ENCODE peak calls at places on chromosomes 11 and 22, in ten cellular contexts. U is NCI-H187 treated with DMSO at 0.1 percent for 48 hours, C is AG04449, K is EL, I is germinal center, T is pancreas, D is HFFc6, Z is T-helper 9 cell, X is T follicular helper cell, R is psoas muscle. S is an unnamed sample.
A peak's percentile ranks its signal among the peaks of the same experiment; 100 is the strongest.

GRCh38 chr22:19713650-19714319 is 518 bp upstream of the SEPTIN5 start:
- DNase-seq in U (no peak), C (no peak), K (no peak), I (no peak), T (no peak), D (no peak), Z (no peak), X (no peak), R (peak; percentile 43), S (no peak)

GRCh38 chr11:129155745-129156144 is 36.4 kb downstream of the ARHGAP32 start:
- DNase-seq in U (no peak), C (no peak), K (no peak), I (no peak), T (no peak), D (no peak), Z (no peak), X (no peak), R (no peak), S (no peak)

GRCh38 chr22:44427506-44428470 is 70.2 kb downstream of the RTL6 start:
- DNase-seq in U (no peak), C (no peak), K (no peak), I (no peak), T (no peak), D (no peak), Z (no peak), X (no peak), R (no peak), S (no peak)

GRCh38 chr11:133821776-133822175 is 23.5 kb downstream of the SPATA19 start:
- DNase-seq in U (no peak), C (no peak), K (no peak), I (peak; percentile 38), T (peak; percentile 57), D (no peak), Z (no peak), X (no peak), R (no peak), S (no peak)

GRCh38 chr11:123301696-123302400 is 106.8 kb upstream of the CLMP start:
- DNase-seq in U (no peak), C (no peak), K (peak; percentile 61), I (peak; percentile 84), T (peak; percentile 54), D (peak; percentile 12), Z (peak; percentile 57), X (peak; percentile 42), R (peak; percentile 55), S (peak; percentile 13)

GRCh38 chr11:31964181-31964580 is 126.7 kb upstream of the RCN1 start:
- DNase-seq in U (no peak), C (no peak), K (no peak), I (no peak), T (no peak), D (no peak), Z (no peak), X (no peak), R (no peak), S (no peak)

GRCh38 chr11:111586305-111586915 is 15.8 kb upstream of the SIK2 start:
- DNase-seq in U (no peak), C (no peak), K (peak; percentile 53), I (peak; percentile 40), T (peak; percentile 37), D (peak; percentile 39), Z (peak; percentile 39), X (peak; percentile 36), R (no peak), S (peak; percentile 11)

GRCh38 chr11:14114786-14115185 is 152.3 kb downstream of the SPON1 start:
- DNase-seq in U (no peak), C (no peak), K (no peak), I (no peak), T (no peak), D (no peak), Z (no peak), X (no peak), R (no peak), S (no peak)

GRCh38 chr22:35376728-35377472 is 4.0 kb upstream of the HMOX1 start:
- DNase-seq in U (no peak), C (peak; percentile 85), K (peak; percentile 99), I (peak; percentile 68), T (peak; percentile 93), D (peak; percentile 96), Z (no peak), X (no peak), R (peak; percentile 92), S (no peak)

GRCh38 chr11:93567406-93567819 is 24.2 kb upstream of the SMCO4 start:
- DNase-seq in U (no peak), C (no peak), K (peak; percentile 30), I (no peak), T (peak; percentile 90), D (peak; percentile 16), Z (no peak), X (no peak), R (peak; percentile 59), S (no peak)

GRCh38 chr11:65903068-65903481 is 2.9 kb upstream of the FOSL1 start:
- DNase-seq in U (no peak), C (no peak), K (peak; percentile 98), I (no peak), T (no peak), D (peak; percentile 93), Z (no peak), X (no peak), R (no peak), S (no peak)

GRCh38 chr11:94895971-94896370 is 77.4 kb downstream of the CWC15 start:
- DNase-seq in U (no peak), C (no peak), K (peak; percentile 69), I (no peak), T (no peak), D (peak; percentile 66), Z (no peak), X (no peak), R (peak; percentile 32), S (no peak)

GRCh38 chr11:109043318-109043717 is 378.4 kb downstream of the DDX10 start:
- DNase-seq in U (no peak), C (no peak), K (no peak), I (no peak), T (no peak), D (no peak), Z (no peak), X (no peak), R (no peak), S (no peak)

GRCh38 chr11:44992774-44993173 is 42.1 kb upstream of the TP53I11 start:
- DNase-seq in U (no peak), C (no peak), K (no peak), I (no peak), T (no peak), D (no peak), Z (no peak), X (no peak), R (no peak), S (no peak)

GRCh38 chr11:38598413-38598812 is 2000.4 kb upstream of the RAG2 start:
- DNase-seq in U (no peak), C (no peak), K (no peak), I (no peak), T (no peak), D (no peak), Z (no peak), X (no peak), R (no peak), S (no peak)

GRCh38 chr11:112073941-112074811 is at the start of the genes NKAPD1 and PIH1D2:
- DNase-seq in U (peak; percentile 42), C (peak; percentile 51), K (peak; percentile 90), I (peak; percentile 81), T (peak; percentile 84), D (peak; percentile 88), Z (peak; percentile 69), X (peak; percentile 78), R (peak; percentile 73), S (peak; percentile 65)

GRCh38 chr11:66421492-66422205 is 814 bp downstream of the NPAS4 start:
- DNase-seq in U (no peak), C (no peak), K (peak; percentile 79), I (peak; percentile 89), T (peak; percentile 94), D (peak; percentile 71), Z (peak; percentile 86), X (peak; percentile 82), R (peak; percentile 85), S (peak; percentile 66)

GRCh38 chr11:78987748-78988147 is 413.1 kb upstream of the NARS2 start:
- DNase-seq in U (no peak), C (no peak), K (no peak), I (no peak), T (no peak), D (no peak), Z (no peak), X (no peak), R (no peak), S (no peak)

GRCh38 chr11:128575956-128576340 is 11.4 kb downstream of the ETS1 start:
- DNase-seq in U (no peak), C (no peak), K (peak; percentile 25), I (no peak), T (peak; percentile 39), D (no peak), Z (no peak), X (no peak), R (no peak), S (no peak)

GRCh38 chr11:66240781-66241136 is 27.7 kb upstream of the RAB1B start:
- DNase-seq in U (no peak), C (no peak), K (no peak), I (no peak), T (no peak), D (no peak), Z (no peak), X (no peak), R (no peak), S (no peak)

GRCh38 chr11:114063149-114063828 is 3.8 kb downstream of the ZBTB16 start:
- DNase-seq in U (no peak), C (no peak), K (no peak), I (no peak), T (no peak), D (no peak), Z (no peak), X (no peak), R (peak; percentile 78), S (no peak)

GRCh38 chr11:64650923-64651523 is 60.0 kb downstream of the SLC22A12 start:
- DNase-seq in U (no peak), C (no peak), K (peak; percentile 26), I (peak; percentile 46), T (no peak), D (peak; percentile 22), Z (no peak), X (no peak), R (no peak), S (no peak)

S was measured in T-helper 22 cell.